ENCODE peak calls at places on chromosomes 13 and 19, in ten cellular contexts. O is vagina, D is transverse colon, U is stomach, R is breast epithelium, G is K562, J is prostate gland, B is spleen, S is upper lobe of left lung, K is HCT116. Q is an unnamed sample.

GRCh38 chr13:101523732-101524131 is 71.3 kb downstream of the ITGBL1 start:
- DNase-seq in J (no peak), S (no peak), O (no peak), R (no peak), U (no peak), B (no peak), K (no peak), D (no peak), G (no peak), Q (no peak)

GRCh38 chr13:21481359-21481758 is 22.3 kb upstream of the ZDHHC20 start:
- DNase-seq in B (no peak), G (no peak), J (no peak), S (no peak), R (no peak), U (no peak), K (no peak), D (no peak), O (no peak), Q (no peak)

GRCh38 chr13:110116072-110116487 is 190.9 kb downstream of the COL4A1 start:
- DNase-seq in R (no peak), O (no peak), B (peak), G (peak), U (peak), D (peak), J (no peak), S (peak), K (peak), Q (no peak)

GRCh38 chr19:55340784-55341147 is 1.1 kb downstream of the KMT5C start:
- DNase-seq in S (peak), J (no peak), B (peak), R (peak), D (peak), U (no peak), G (no peak), K (no peak), O (no peak), Q (no peak)

GRCh38 chr19:38911388-38912004 is 490 bp downstream of the CCER2 start:
- DNase-seq in O (no peak), B (no peak), K (no peak), G (no peak), U (no peak), S (peak), D (no peak), J (no peak), R (no peak), Q (no peak)

GRCh38 chr19:50427997-50428425 is 4.7 kb upstream of the MYBPC2 start:
- DNase-seq in K (no peak), G (no peak), D (peak), O (no peak), S (peak), B (peak), J (peak), U (peak), R (peak), Q (peak)

GRCh38 chr13:67228909-67229308 is 1.2 kb downstream of the PCDH9 start:
- DNase-seq in B (no peak), D (no peak), G (no peak), K (no peak), O (no peak), U (no peak), S (no peak), J (no peak), R (no peak), Q (no peak)

GRCh38 chr13:64529874-64530485 is 2700.2 kb downstream of the PCDH9 start:
- DNase-seq in R (no peak), U (no peak), O (no peak), G (peak), K (peak), S (no peak), J (no peak), B (no peak), D (no peak), Q (no peak)

GRCh38 chr19:55354698-55355212 is at the start of gene COX6B2:
- DNase-seq in R (no peak), S (peak), B (no peak), G (peak), O (no peak), K (no peak), U (no peak), J (no peak), D (no peak), Q (no peak)

GRCh38 chr19:50705422-50706019 is 14.1 kb downstream of the SHANK1 start:
- DNase-seq in S (no peak), U (no peak), O (no peak), J (no peak), R (no peak), D (no peak), K (peak), G (peak), B (no peak), Q (no peak)

GRCh38 chr13:40922437-40923040 is 96.6 kb downstream of the ELF1 start:
- DNase-seq in D (peak), K (no peak), J (no peak), S (peak), G (no peak), O (no peak), B (peak), U (no peak), R (no peak), Q (no peak)

GRCh38 chr13:21232196-21232595 is 55.7 kb downstream of the MRPL57 start:
- DNase-seq in U (no peak), D (no peak), J (no peak), R (no peak), G (no peak), S (no peak), O (no peak), B (no peak), K (no peak), Q (peak)

GRCh38 chr13:59722580-59722900 is 441.2 kb downstream of the DIAPH3 start:
- DNase-seq in U (no peak), B (no peak), K (no peak), J (no peak), D (no peak), G (no peak), S (no peak), R (no peak), O (no peak), Q (no peak)

GRCh38 chr13:22940736-22941135 is 240.0 kb upstream of the SGCG start:
- DNase-seq in S (peak), U (no peak), G (no peak), J (no peak), O (no peak), B (no peak), K (no peak), R (no peak), D (no peak), Q (no peak)

GRCh38 chr13:19172647-19173030 is 9.0 kb downstream of the TUBA3C start:
- DNase-seq in B (peak), D (no peak), S (no peak), G (no peak), R (no peak), U (no peak), O (no peak), J (no peak), K (no peak), Q (no peak)

GRCh38 chr19:30017172-30017571 is 75.1 kb downstream of the URI1 start:
- DNase-seq in S (no peak), G (no peak), B (no peak), R (no peak), O (no peak), J (no peak), K (no peak), D (no peak), U (no peak), Q (no peak)

GRCh38 chr19:40650749-40651305 is 39.6 kb downstream of the NUMBL start:
- DNase-seq in U (no peak), R (peak), K (no peak), O (no peak), S (no peak), B (no peak), J (no peak), D (no peak), G (no peak), Q (no peak)

GRCh38 chr13:75547917-75548316 is 1.7 kb upstream of the UCHL3 start:
- DNase-seq in G (no peak), U (no peak), D (no peak), R (no peak), K (no peak), O (no peak), B (no peak), S (no peak), J (no peak), Q (no peak)

GRCh38 chr13:48255090-48255489 is 22.1 kb downstream of the ITM2B start:
- DNase-seq in K (no peak), D (no peak), G (no peak), J (no peak), S (peak), O (no peak), B (no peak), U (no peak), R (no peak), Q (no peak)

GRCh38 chr19:10379880-10380310 is 477 bp downstream of the TYK2 start:
- DNase-seq in R (no peak), S (no peak), D (no peak), G (no peak), U (no peak), B (no peak), J (no peak), O (no peak), K (no peak), Q (no peak)

GRCh38 chr13:89967701-89968100 is 1379.8 kb upstream of the MIR17HG start:
- DNase-seq in U (no peak), J (no peak), O (no peak), S (no peak), R (no peak), K (no peak), D (no peak), G (no peak), B (no peak), Q (no peak)

GRCh38 chr13:29522044-29522685 is 73.3 kb downstream of the SLC7A1 start:
- DNase-seq in O (no peak), R (no peak), U (no peak), G (no peak), S (no peak), D (no peak), J (no peak), B (peak), K (no peak), Q (no peak)

GRCh38 chr13:59340151-59340550 is 823.6 kb downstream of the DIAPH3 start:
- DNase-seq in B (no peak), U (no peak), O (no peak), G (no peak), J (no peak), S (no peak), D (no peak), R (no peak), K (no peak), Q (no peak)

GRCh38 chr19:3606690-3607289 is at the start of gene TBXA2R:
- DNase-seq in O (no peak), U (peak), K (peak), J (peak), R (peak), B (peak), D (peak), S (peak), G (peak), Q (no peak)

GRCh38 chr19:1407662-1408299 is 395 bp downstream of the DAZAP1 start:
- DNase-seq in B (peak), G (peak), R (no peak), S (peak), D (peak), U (no peak), O (no peak), K (no peak), J (no peak), Q (no peak)
- TF ChIP-seq POLR2A in B (no peak), G (no peak), R (no peak), S (peak), D (no peak), U (no peak), O (no peak), K (no peak), J (no peak), Q (no peak)

DNA sequence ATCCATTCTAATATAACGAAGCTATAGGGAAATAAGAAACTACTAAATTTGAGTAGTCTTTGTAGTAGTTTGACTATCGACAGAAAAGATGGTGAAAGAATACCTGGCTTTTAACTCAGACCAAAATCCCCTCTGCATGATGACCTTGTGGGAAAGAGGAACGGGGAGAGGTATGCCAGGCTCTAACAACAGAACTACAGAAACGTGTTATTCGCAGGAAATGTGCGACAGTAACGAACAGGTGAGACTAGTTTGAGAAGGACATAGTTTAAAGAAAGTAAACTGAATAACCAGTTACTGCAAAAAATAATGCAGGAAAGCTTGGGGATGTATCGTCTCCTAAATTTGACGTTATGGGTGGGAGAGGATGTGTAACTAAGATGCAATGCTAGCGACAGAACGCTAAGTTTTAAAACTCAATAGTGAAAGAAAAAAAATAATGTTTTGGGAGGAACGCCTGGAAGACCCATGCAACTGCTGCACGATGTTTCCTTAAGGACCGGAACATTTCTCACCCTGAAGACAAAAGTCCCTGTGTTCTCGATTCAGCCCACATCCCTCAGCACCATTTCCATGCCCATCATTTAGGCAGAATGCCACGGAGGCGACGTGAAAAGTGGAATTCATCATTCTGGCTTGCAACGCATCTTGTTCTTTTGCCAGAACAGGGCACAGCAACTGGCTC is 1.6 kb upstream of the RAP2A start:
- DNase-seq in U (no peak), O (no peak), J (no peak), R (no peak), K (no peak), D (no peak), B (no peak), G (no peak), S (no peak), Q (no peak)
- TF ChIP-seq POLR2AphosphoS5 in U (no peak), O (no peak), J (no peak), R (no peak), K (no peak), D (no peak), B (no peak), G (no peak), S (no peak), Q (no peak)

GRCh38 chr19:4877753-4878490 is 10.5 kb upstream of the PLIN3 start:
- DNase-seq in B (peak), J (peak), D (peak), U (peak), K (no peak), S (peak), O (no peak), R (peak), G (peak), Q (no peak)
- H3K27ac ChIP-seq in B (no peak), J (peak), D (peak), U (peak), K (no peak), S (no peak), O (no peak), R (peak), G (no peak), Q (peak)

GRCh38 chr19:34733266-34733825 is 697 bp upstream of the ZNF181 start:
- DNase-seq in O (no peak), S (no peak), U (no peak), J (no peak), B (peak), K (no peak), D (no peak), R (no peak), G (peak), Q (no peak)
- TF ChIP-seq POLR2A in O (no peak), S (peak), U (no peak), J (peak), B (no peak), K (peak), D (peak), R (no peak), G (no peak), Q (no peak)

GRCh38 chr19:37506387-37507166 is at the start of gene ZNF793:
- DNase-seq in S (peak), K (no peak), J (peak), B (peak), U (peak), R (peak), G (no peak), O (no peak), D (peak), Q (peak)
- TF ChIP-seq POLR2AphosphoS5 in S (peak), K (no peak), J (peak), B (peak), U (peak), R (peak), G (no peak), O (peak), D (peak), Q (peak)

GRCh38 chr19:45780146-45780447 is 2.2 kb downstream of the DMPK start:
- DNase-seq in K (no peak), D (no peak), B (no peak), J (no peak), S (no peak), U (no peak), O (no peak), G (no peak), R (no peak), Q (no peak)

GRCh38 chr19:45780448-45781281 is 1.6 kb downstream of the DMPK start:
- DNase-seq in O (no peak), K (no peak), S (no peak), U (no peak), G (no peak), B (no peak), J (no peak), R (no peak), D (no peak), Q (no peak)

GRCh38 chr19:45782820-45783785 is 813 bp upstream of the DMPK start:
- DNase-seq in D (peak), U (no peak), B (no peak), K (no peak), G (no peak), S (no peak), J (peak), R (peak), O (no peak), Q (no peak)

GRCh38 chr19:45782162-45782623 is at the start of gene DMPK:
- DNase-seq in O (no peak), B (no peak), U (no peak), G (no peak), K (no peak), R (no peak), D (no peak), S (peak), J (no peak), Q (no peak)

DNA sequence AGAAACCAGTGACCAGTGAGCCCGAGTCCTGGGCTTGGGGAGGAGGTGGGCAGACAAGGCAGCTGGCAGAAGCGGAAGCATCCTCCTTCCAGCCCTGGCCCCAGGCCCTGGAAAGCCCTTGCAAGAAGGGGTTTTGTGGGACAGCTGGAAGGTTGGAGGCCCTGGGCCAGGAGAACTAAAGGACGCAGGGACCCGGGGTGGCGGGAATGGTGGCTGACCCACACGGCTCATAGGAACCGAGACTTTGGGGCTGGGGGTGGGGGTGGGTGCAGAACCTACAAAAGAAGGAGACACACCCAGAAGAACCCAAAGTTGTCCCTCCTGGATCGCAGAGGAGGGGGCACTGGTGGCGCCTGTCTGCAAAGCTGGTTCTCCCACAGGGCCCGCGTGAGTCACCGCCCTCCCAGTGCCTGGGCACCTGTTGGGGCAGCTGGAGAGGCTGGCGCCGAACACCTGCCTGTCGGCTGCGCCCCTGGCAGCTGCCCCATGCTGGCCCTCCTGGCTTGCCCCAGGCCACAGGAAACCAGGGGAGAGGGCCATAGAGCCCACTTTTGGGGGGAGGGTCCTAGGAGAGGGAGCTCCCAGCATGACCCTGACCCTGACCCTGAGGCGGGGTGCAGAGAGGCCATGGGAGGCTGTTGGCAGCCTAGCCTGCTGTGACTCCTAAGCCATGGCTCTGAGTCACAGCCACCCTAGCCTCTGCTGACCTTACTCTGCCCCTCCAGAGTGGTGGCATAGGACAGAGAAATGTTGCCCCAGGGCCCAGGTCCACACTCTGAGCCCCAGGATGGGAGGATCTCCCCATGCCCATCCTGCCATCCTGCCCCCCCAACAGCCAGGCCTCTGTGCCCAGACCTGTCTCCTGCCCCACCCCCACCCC is 768 bp downstream of the DMPK start:
- DNase-seq in S (peak), U (peak), D (peak), R (peak), O (no peak), B (no peak), K (no peak), G (no peak), J (peak), Q (no peak)
- H3K27ac ChIP-seq in S (peak), U (peak), D (peak), R (peak), O (peak), B (peak), K (peak), G (no peak), J (peak), Q (peak)

DNA sequence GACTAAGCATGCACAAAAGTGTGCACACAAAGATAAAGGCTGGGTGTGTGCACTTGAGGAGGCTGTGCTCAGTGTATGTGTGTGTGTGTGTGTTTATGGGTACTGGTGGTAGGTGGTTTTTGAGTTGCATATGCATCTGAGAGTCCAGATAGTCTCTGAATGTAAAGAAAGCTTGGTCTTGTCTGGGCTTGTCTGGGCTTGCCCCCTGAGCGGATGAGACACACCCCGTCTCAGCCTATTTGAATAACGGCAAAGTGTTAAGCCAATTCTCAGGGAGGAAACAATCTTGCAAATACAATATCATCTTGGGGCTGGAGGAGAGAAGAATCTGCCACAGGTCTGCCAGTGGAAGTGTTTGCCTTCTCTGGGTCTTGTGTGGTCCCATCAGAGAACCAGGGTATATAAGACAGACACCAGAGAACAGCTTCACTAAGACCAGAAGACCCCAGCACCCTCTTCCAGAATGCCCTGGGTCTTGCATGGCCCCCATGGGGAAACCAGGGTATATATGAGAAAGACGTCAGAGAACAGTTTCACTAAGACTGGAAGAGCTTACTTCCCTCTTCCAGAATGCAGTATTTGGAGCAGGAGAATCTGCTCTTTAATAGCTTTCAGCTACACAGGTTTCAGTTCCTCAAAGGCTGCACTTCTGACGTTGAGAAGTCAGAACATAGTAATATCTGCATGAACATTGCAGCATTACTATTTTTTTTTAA is 13.4 kb downstream of the CD70 start:
- DNase-seq in G (peak), J (no peak), D (peak), K (no peak), O (no peak), B (no peak), S (no peak), U (no peak), R (no peak), Q (no peak)
- TF ChIP-seq POLR2A in G (no peak), J (no peak), D (no peak), K (no peak), O (no peak), B (no peak), S (no peak), U (no peak), R (no peak), Q (no peak)

DNA sequence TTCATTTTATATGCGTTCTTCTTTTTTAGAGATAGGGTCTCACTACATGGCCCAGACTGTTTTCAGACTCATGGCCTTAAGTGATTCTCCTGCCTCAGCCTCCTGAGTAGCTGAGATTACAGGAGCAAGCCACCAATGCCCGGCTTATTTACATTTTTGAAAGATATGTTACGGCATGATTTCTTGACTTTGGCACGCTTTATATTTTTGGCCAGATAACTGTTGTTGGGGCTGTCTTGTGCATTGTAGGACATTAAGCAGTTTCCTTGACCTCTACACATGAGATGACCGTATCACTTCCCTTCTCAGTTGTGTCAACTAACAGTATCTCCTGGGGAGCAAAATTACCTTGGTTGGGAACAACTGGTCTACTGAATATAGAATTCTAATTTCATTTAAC is 28.9 kb upstream of the CLDN10 start:
- DNase-seq in O (no peak), S (no peak), U (no peak), B (no peak), R (no peak), K (no peak), G (no peak), J (no peak), D (no peak), Q (no peak)
- TF ChIP-seq POLR2AphosphoS5 in O (no peak), S (no peak), U (no peak), B (no peak), R (no peak), K (no peak), G (no peak), J (no peak), D (no peak), Q (no peak)

Q was measured in esophagus muscularis mucosa.